ENCODE peak calls at places on chromosomes 11 and 22, in five cellular contexts. One of them, this sample, is unnamed.
A peak's percentile ranks its signal among the peaks of the same experiment; 100 is the strongest.

GRCh38 chr11:37881741-37882140 is 1283.7 kb upstream of the RAG2 start:
- DNase-seq in left ventricle myocardium inferior: no peak
- DNase-seq in HepG2: no peak
- DNase-seq in cardiac muscle cell: no peak
- DNase-seq in PC-9: no peak
- DNase-seq in this sample: no peak

GRCh38 chr11:104060004-104060403 is 23.6 kb downstream of the DDI1 start:
- DNase-seq in PC-9: no peak
- DNase-seq in left ventricle myocardium inferior: no peak
- DNase-seq in cardiac muscle cell: no peak
- DNase-seq in HepG2: no peak
- DNase-seq in this sample: no peak

GRCh38 chr11:892106-892505 is 18.5 kb downstream of the CHID1 start:
- DNase-seq in left ventricle myocardium inferior: no peak
- DNase-seq in cardiac muscle cell: no peak
- DNase-seq in PC-9: no peak
- DNase-seq in HepG2: no peak
- DNase-seq in this sample: no peak

GRCh38 chr11:81070948-81071347 is 1630.1 kb upstream of the TENM4 start:
- DNase-seq in HepG2: no peak
- DNase-seq in cardiac muscle cell: no peak
- DNase-seq in left ventricle myocardium inferior: no peak
- DNase-seq in PC-9: no peak
- DNase-seq in this sample: peak; percentile 23

GRCh38 chr11:131809203-131809948 is 439.0 kb downstream of the NTM start:
- DNase-seq in left ventricle myocardium inferior: no peak
- DNase-seq in cardiac muscle cell: no peak
- DNase-seq in HepG2: no peak
- DNase-seq in PC-9: no peak
- DNase-seq in this sample: no peak

GRCh38 chr22:38866399-38867123 is 5.5 kb downstream of the CBX6 start:
- DNase-seq in left ventricle myocardium inferior: no peak
- DNase-seq in HepG2: no peak
- DNase-seq in PC-9: no peak
- DNase-seq in cardiac muscle cell: no peak
- DNase-seq in this sample: no peak

GRCh38 chr11:109326781-109327180 is 95.2 kb upstream of the C11orf87 start:
- DNase-seq in PC-9: no peak
- DNase-seq in left ventricle myocardium inferior: no peak
- DNase-seq in HepG2: no peak
- DNase-seq in cardiac muscle cell: no peak
- DNase-seq in this sample: no peak

GRCh38 chr11:115503083-115503885 is 931 bp downstream of the CADM1 start:
- DNase-seq in cardiac muscle cell: peak; percentile 86
- DNase-seq in left ventricle myocardium inferior: peak; percentile 61
- DNase-seq in HepG2: peak; percentile 51
- DNase-seq in PC-9: no peak
- DNase-seq in this sample: peak; percentile 69

GRCh38 chr11:27783701-27784355 is 83.6 kb upstream of the BDNF start:
- DNase-seq in HepG2: no peak
- DNase-seq in PC-9: no peak
- DNase-seq in left ventricle myocardium inferior: no peak
- DNase-seq in cardiac muscle cell: no peak
- DNase-seq in this sample: no peak

GRCh38 chr11:995752-996420 is 40.6 kb downstream of the MUC6 start:
- DNase-seq in PC-9: no peak
- DNase-seq in left ventricle myocardium inferior: no peak
- DNase-seq in cardiac muscle cell: no peak
- DNase-seq in HepG2: no peak
- DNase-seq in this sample: no peak

GRCh38 chr11:84993386-84993785 is 633.8 kb downstream of the DLG2 start:
- DNase-seq in left ventricle myocardium inferior: no peak
- DNase-seq in cardiac muscle cell: no peak
- DNase-seq in PC-9: peak; percentile 1
- DNase-seq in HepG2: peak; percentile 1
- DNase-seq in this sample: peak; percentile 23

GRCh38 chr11:23359297-23359696 is 499.0 kb upstream of the CCDC179 start:
- DNase-seq in PC-9: peak; percentile 3
- DNase-seq in HepG2: peak; percentile 20
- DNase-seq in left ventricle myocardium inferior: no peak
- DNase-seq in cardiac muscle cell: no peak
- DNase-seq in this sample: peak; percentile 44

GRCh38 chr11:103380031-103380430 is 270.8 kb downstream of the DYNC2H1 start:
- DNase-seq in HepG2: no peak
- DNase-seq in PC-9: no peak
- DNase-seq in left ventricle myocardium inferior: no peak
- DNase-seq in cardiac muscle cell: no peak
- DNase-seq in this sample: no peak

GRCh38 chr11:2314136-2314524 is 12.3 kb downstream of the TSPAN32 start:
- DNase-seq in PC-9: no peak
- DNase-seq in left ventricle myocardium inferior: no peak
- DNase-seq in cardiac muscle cell: no peak
- DNase-seq in HepG2: no peak
- DNase-seq in this sample: no peak

GRCh38 chr11:76074178-76075112 is 131.9 kb downstream of the WNT11 start:
- DNase-seq in cardiac muscle cell: no peak
- DNase-seq in left ventricle myocardium inferior: no peak
- DNase-seq in HepG2: no peak
- DNase-seq in PC-9: no peak
- DNase-seq in this sample: no peak

GRCh38 chr11:97751405-97751804 is 1269.3 kb upstream of the CNTN5 start:
- DNase-seq in left ventricle myocardium inferior: peak; percentile 56
- DNase-seq in PC-9: no peak
- DNase-seq in HepG2: no peak
- DNase-seq in cardiac muscle cell: no peak
- DNase-seq in this sample: no peak

GRCh38 chr22:18032455-18033101 is 8.2 kb upstream of the MICAL3 start:
- DNase-seq in HepG2: no peak
- DNase-seq in cardiac muscle cell: no peak
- DNase-seq in left ventricle myocardium inferior: no peak
- DNase-seq in PC-9: peak; percentile 64
- DNase-seq in this sample: no peak

GRCh38 chr22:18031670-18032454 is 7.5 kb upstream of the MICAL3 start:
- DNase-seq in cardiac muscle cell: no peak
- DNase-seq in PC-9: peak; percentile 80
- DNase-seq in HepG2: no peak
- DNase-seq in left ventricle myocardium inferior: peak; percentile 26
- DNase-seq in this sample: no peak

GRCh38 chr22:18035740-18036139 is 11.4 kb upstream of the MICAL3 start:
- DNase-seq in PC-9: peak; percentile 85
- DNase-seq in cardiac muscle cell: peak; percentile 18
- DNase-seq in left ventricle myocardium inferior: peak; percentile 38
- DNase-seq in HepG2: peak; percentile 82
- DNase-seq in this sample: peak; percentile 44

GRCh38 chr22:18033204-18033998 is 9.0 kb upstream of the MICAL3 start:
- DNase-seq in PC-9: no peak
- DNase-seq in HepG2: no peak
- DNase-seq in left ventricle myocardium inferior: no peak
- DNase-seq in cardiac muscle cell: no peak
- DNase-seq in this sample: no peak

DNA sequence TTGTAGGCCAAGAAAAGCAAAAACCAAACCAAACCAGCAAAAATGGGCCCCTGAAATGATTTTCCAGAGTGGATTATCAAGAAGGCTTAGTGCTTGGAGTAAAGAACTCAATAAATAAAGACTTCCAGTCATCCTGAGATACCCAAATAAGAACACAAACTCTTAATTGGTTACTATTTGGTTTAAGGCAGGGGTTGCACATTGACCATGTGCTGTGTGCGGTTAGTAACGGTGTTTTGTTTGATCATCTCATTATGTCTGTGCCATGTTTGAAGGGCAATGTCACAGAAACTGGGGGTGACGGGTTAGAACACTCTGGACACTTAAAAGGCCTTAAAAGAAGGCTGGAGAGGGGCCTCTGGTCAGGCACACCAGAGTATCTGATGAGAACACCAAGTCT is 9.7 kb upstream of the MICAL3 start:
- DNase-seq in left ventricle myocardium inferior: no peak
- DNase-seq in HepG2: no peak
- DNase-seq in PC-9: no peak
- DNase-seq in cardiac muscle cell: no peak
- DNase-seq in this sample: no peak
- H3K4me1 ChIP-seq in left ventricle myocardium inferior: peaks cover 35% of the 10 kb centered on the region
- H3K4me1 ChIP-seq in HepG2: peaks cover 38% of the 10 kb centered on the region
- H3K4me1 ChIP-seq in PC-9: peaks cover 53% of the 10 kb centered on the region
- H3K4me1 ChIP-seq in cardiac muscle cell: peaks cover 6% of the 10 kb centered on the region
- H3K4me1 ChIP-seq in this sample: peaks cover 4% of the 10 kb centered on the region

GRCh38 chr11:125954123-125954944 is 8.5 kb downstream of the VSIG10L2 start:
- DNase-seq in HepG2: no peak
- DNase-seq in cardiac muscle cell: no peak
- DNase-seq in PC-9: no peak
- DNase-seq in left ventricle myocardium inferior: no peak
- DNase-seq in this sample: no peak
- TF ChIP-seq CTCF in HepG2: no peak
- TF ChIP-seq CTCF in cardiac muscle cell: no peak
- TF ChIP-seq CTCF in PC-9: no peak
- TF ChIP-seq CTCF in left ventricle myocardium inferior: no peak
- TF ChIP-seq CTCF in this sample: no peak

GRCh38 chr22:21101877-21102638 is 56.3 kb downstream of the LRRC74B start:
- DNase-seq in PC-9: no peak
- DNase-seq in HepG2: no peak
- DNase-seq in cardiac muscle cell: no peak
- DNase-seq in left ventricle myocardium inferior: no peak
- DNase-seq in this sample: no peak
- H3K9me3 ChIP-seq in PC-9: no peaks in the 10 kb centered on the region
- H3K9me3 ChIP-seq in HepG2: no peaks in the 10 kb centered on the region
- H3K9me3 ChIP-seq in cardiac muscle cell: no peaks in the 10 kb centered on the region
- H3K9me3 ChIP-seq in left ventricle myocardium inferior: no peaks in the 10 kb centered on the region
- H3K9me3 ChIP-seq in this sample: no peaks in the 10 kb centered on the region

GRCh38 chr11:62566247-62566646 is 7.4 kb downstream of the EEF1G start:
- DNase-seq in left ventricle myocardium inferior: no peak
- DNase-seq in PC-9: no peak
- DNase-seq in HepG2: no peak
- DNase-seq in cardiac muscle cell: no peak
- DNase-seq in this sample: no peak

GRCh38 chr11:62560566-62561103 is 13.1 kb downstream of the EEF1G start:
- DNase-seq in PC-9: peak; percentile 99
- DNase-seq in cardiac muscle cell: peak; percentile 95
- DNase-seq in left ventricle myocardium inferior: peak; percentile 82
- DNase-seq in HepG2: peak; percentile 91
- DNase-seq in this sample: peak; percentile 86

GRCh38 chr11:62569611-62570010 is 4.1 kb downstream of the EEF1G start:
- DNase-seq in cardiac muscle cell: no peak
- DNase-seq in PC-9: no peak
- DNase-seq in HepG2: no peak
- DNase-seq in left ventricle myocardium inferior: no peak
- DNase-seq in this sample: no peak

GRCh38 chr11:62567018-62567633 is 6.6 kb downstream of the EEF1G start:
- DNase-seq in HepG2: no peak
- DNase-seq in PC-9: no peak
- DNase-seq in cardiac muscle cell: no peak
- DNase-seq in left ventricle myocardium inferior: no peak
- DNase-seq in this sample: peak; percentile 10

DNA sequence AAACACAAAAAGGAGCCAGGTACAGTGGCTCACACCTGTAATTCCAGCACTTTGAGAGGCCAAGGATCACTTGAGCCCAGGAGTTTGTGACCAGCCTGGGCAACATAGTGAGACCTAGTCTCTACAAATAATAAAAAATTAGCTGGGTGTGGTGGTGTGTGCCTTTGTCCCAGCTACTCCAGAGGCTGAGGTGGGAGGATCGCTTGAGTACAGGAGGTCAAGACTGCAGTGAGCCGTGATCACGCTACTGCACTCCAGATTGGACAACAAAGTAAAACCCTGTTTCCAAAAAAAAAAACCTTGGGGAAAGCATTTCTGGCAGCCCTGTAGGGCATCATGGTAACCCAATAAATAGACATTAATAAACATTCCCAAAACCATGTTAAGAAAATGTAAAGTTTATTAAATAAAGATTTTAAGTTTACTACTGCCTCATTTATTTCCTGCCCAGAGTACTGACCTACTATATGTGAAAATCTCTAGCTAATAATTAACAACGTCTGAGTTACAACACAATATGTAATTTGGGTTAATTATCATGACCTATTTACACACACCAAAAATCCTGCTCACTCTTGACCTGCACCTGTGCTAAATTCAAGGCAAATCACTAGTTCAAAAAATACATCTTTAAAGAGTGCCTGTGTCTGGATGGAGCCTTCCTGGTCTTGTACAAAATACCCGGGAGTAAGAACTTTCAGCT is 8.4 kb downstream of the EEF1G start:
- DNase-seq in HepG2: no peak
- DNase-seq in left ventricle myocardium inferior: no peak
- DNase-seq in PC-9: no peak
- DNase-seq in cardiac muscle cell: no peak
- DNase-seq in this sample: no peak
- H3K4me1 ChIP-seq in HepG2: peaks cover 83% of the 10 kb centered on the region
- H3K4me1 ChIP-seq in left ventricle myocardium inferior: peaks cover 24% of the 10 kb centered on the region
- H3K4me1 ChIP-seq in PC-9: peaks cover 46% of the 10 kb centered on the region
- H3K4me1 ChIP-seq in cardiac muscle cell: peaks cover 9% of the 10 kb centered on the region
- H3K4me1 ChIP-seq in this sample: peaks cover 10% of the 10 kb centered on the region

GRCh38 chr11:113161671-113162589 is 152.5 kb upstream of the TTC12 start:
- DNase-seq in left ventricle myocardium inferior: no peak
- DNase-seq in PC-9: no peak
- DNase-seq in cardiac muscle cell: peak; percentile 25
- DNase-seq in HepG2: no peak
- DNase-seq in this sample: no peak

GRCh38 chr11:113160652-113161051 is 153.7 kb upstream of the TTC12 start:
- DNase-seq in PC-9: no peak
- DNase-seq in HepG2: no peak
- DNase-seq in left ventricle myocardium inferior: no peak
- DNase-seq in cardiac muscle cell: no peak
- DNase-seq in this sample: no peak

GRCh38 chr11:113163291-113164030 is 150.9 kb upstream of the TTC12 start:
- DNase-seq in cardiac muscle cell: no peak
- DNase-seq in left ventricle myocardium inferior: no peak
- DNase-seq in HepG2: no peak
- DNase-seq in PC-9: no peak
- DNase-seq in this sample: no peak

GRCh38 chr11:113159967-113160621 is 154.3 kb upstream of the TTC12 start:
- DNase-seq in HepG2: no peak
- DNase-seq in left ventricle myocardium inferior: no peak
- DNase-seq in cardiac muscle cell: peak; percentile 60
- DNase-seq in PC-9: no peak
- DNase-seq in this sample: no peak

GRCh38 chr11:113162590-113162961 is 151.8 kb upstream of the TTC12 start:
- DNase-seq in PC-9: no peak
- DNase-seq in cardiac muscle cell: no peak
- DNase-seq in HepG2: no peak
- DNase-seq in left ventricle myocardium inferior: no peak
- DNase-seq in this sample: no peak
- TF ChIP-seq CTCF in PC-9: no peak
- TF ChIP-seq CTCF in cardiac muscle cell: peak; percentile 28
- TF ChIP-seq CTCF in HepG2: peak; percentile 14
- TF ChIP-seq CTCF in left ventricle myocardium inferior: peak; percentile 36
- TF ChIP-seq CTCF in this sample: no peak

DNA sequence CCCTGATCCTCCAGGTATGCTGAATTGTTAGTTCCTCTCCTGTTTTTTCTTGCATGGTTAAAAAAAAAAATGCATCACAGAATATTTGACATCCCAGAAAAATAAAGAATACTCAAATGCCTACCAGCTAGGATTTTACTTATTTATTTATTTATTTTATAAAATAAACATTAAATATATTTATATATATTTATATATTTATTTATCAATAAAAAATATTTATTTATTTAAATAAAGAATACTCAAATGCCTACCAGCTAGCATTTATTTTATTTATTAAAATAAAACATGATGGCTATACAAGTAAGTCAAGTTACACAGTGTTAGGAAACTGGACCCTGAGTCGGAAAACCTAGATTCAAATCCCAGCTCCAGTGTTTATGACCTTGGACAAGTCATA is 164.1 kb downstream of the NAV2 start:
- DNase-seq in HepG2: no peak
- DNase-seq in left ventricle myocardium inferior: no peak
- DNase-seq in cardiac muscle cell: no peak
- DNase-seq in PC-9: no peak
- DNase-seq in this sample: no peak
- H3K9me3 ChIP-seq in HepG2: no peaks in the 10 kb centered on the region
- H3K9me3 ChIP-seq in left ventricle myocardium inferior: no peaks in the 10 kb centered on the region
- H3K9me3 ChIP-seq in cardiac muscle cell: no peaks in the 10 kb centered on the region
- H3K9me3 ChIP-seq in PC-9: no peaks in the 10 kb centered on the region
- H3K9me3 ChIP-seq in this sample: no peaks in the 10 kb centered on the region

This sample was measured in mucosa of descending colon.